ENCODE peak calls at places on chromosomes 11 and 22, in six cellular contexts. One of them, this sample, is unnamed.

GRCh38 chr11:65695459-65696241 is 16.4 kb upstream of the KAT5 start:
- DNase-seq in stimulated activated naive B cell treated with anti-CD40 and anti-IgM and Interleukin-4, amounts not matched to agents 10 μg/mL and 1 μg/mL and 100 μg/mL, for 72 hours: no peak
- DNase-seq in AG10803: no peak
- DNase-seq in cardiac fibroblast: peak
- DNase-seq in psoas muscle: no peak
- DNase-seq in stimulated activated CD4-positive, alpha-beta T cell treated with anti-CD3 and anti-CD28 coated beads, Interleukin-1b, Interleukin-23, amount 100 ng/mL, for 1 hour: no peak
- DNase-seq in this sample: no peak

GRCh38 chr11:112227002-112227401 is 774 bp downstream of the PTS start:
- DNase-seq in stimulated activated naive B cell treated with anti-CD40 and anti-IgM and Interleukin-4, amounts not matched to agents 10 μg/mL and 1 μg/mL and 100 μg/mL, for 72 hours: no peak
- DNase-seq in AG10803: peak
- DNase-seq in cardiac fibroblast: peak
- DNase-seq in psoas muscle: no peak
- DNase-seq in stimulated activated CD4-positive, alpha-beta T cell treated with anti-CD3 and anti-CD28 coated beads, Interleukin-1b, Interleukin-23, amount 100 ng/mL, for 1 hour: no peak
- DNase-seq in this sample: peak

GRCh38 chr11:128888034-128888985 is 2.8 kb upstream of the KCNJ5 start:
- DNase-seq in stimulated activated naive B cell treated with anti-CD40 and anti-IgM and Interleukin-4, amounts not matched to agents 10 μg/mL and 1 μg/mL and 100 μg/mL, for 72 hours: no peak
- DNase-seq in AG10803: no peak
- DNase-seq in cardiac fibroblast: no peak
- DNase-seq in psoas muscle: no peak
- DNase-seq in stimulated activated CD4-positive, alpha-beta T cell treated with anti-CD3 and anti-CD28 coated beads, Interleukin-1b, Interleukin-23, amount 100 ng/mL, for 1 hour: no peak
- DNase-seq in this sample: no peak

GRCh38 chr11:75472081-75472732 is 39.2 kb upstream of the KLHL35 start:
- DNase-seq in stimulated activated naive B cell treated with anti-CD40 and anti-IgM and Interleukin-4, amounts not matched to agents 10 μg/mL and 1 μg/mL and 100 μg/mL, for 72 hours: no peak
- DNase-seq in AG10803: no peak
- DNase-seq in cardiac fibroblast: no peak
- DNase-seq in psoas muscle: no peak
- DNase-seq in stimulated activated CD4-positive, alpha-beta T cell treated with anti-CD3 and anti-CD28 coated beads, Interleukin-1b, Interleukin-23, amount 100 ng/mL, for 1 hour: no peak
- DNase-seq in this sample: no peak

GRCh38 chr11:77424639-77425038 is 49.3 kb downstream of the PAK1 start:
- DNase-seq in stimulated activated naive B cell treated with anti-CD40 and anti-IgM and Interleukin-4, amounts not matched to agents 10 μg/mL and 1 μg/mL and 100 μg/mL, for 72 hours: no peak
- DNase-seq in AG10803: no peak
- DNase-seq in cardiac fibroblast: no peak
- DNase-seq in psoas muscle: no peak
- DNase-seq in stimulated activated CD4-positive, alpha-beta T cell treated with anti-CD3 and anti-CD28 coated beads, Interleukin-1b, Interleukin-23, amount 100 ng/mL, for 1 hour: no peak
- DNase-seq in this sample: no peak

GRCh38 chr11:4030197-4030596 is 64.4 kb upstream of the RRM1 start:
- DNase-seq in stimulated activated naive B cell treated with anti-CD40 and anti-IgM and Interleukin-4, amounts not matched to agents 10 μg/mL and 1 μg/mL and 100 μg/mL, for 72 hours: no peak
- DNase-seq in AG10803: no peak
- DNase-seq in cardiac fibroblast: no peak
- DNase-seq in psoas muscle: no peak
- DNase-seq in stimulated activated CD4-positive, alpha-beta T cell treated with anti-CD3 and anti-CD28 coated beads, Interleukin-1b, Interleukin-23, amount 100 ng/mL, for 1 hour: no peak
- DNase-seq in this sample: no peak

GRCh38 chr22:45680932-45681700 is 9.5 kb downstream of the ATXN10 start:
- DNase-seq in stimulated activated naive B cell treated with anti-CD40 and anti-IgM and Interleukin-4, amounts not matched to agents 10 μg/mL and 1 μg/mL and 100 μg/mL, for 72 hours: no peak
- DNase-seq in AG10803: peak
- DNase-seq in cardiac fibroblast: peak
- DNase-seq in psoas muscle: no peak
- DNase-seq in stimulated activated CD4-positive, alpha-beta T cell treated with anti-CD3 and anti-CD28 coated beads, Interleukin-1b, Interleukin-23, amount 100 ng/mL, for 1 hour: no peak
- DNase-seq in this sample: no peak

GRCh38 chr11:130369141-130369691 is 54.5 kb upstream of the ZBTB44 start:
- DNase-seq in stimulated activated naive B cell treated with anti-CD40 and anti-IgM and Interleukin-4, amounts not matched to agents 10 μg/mL and 1 μg/mL and 100 μg/mL, for 72 hours: no peak
- DNase-seq in AG10803: peak
- DNase-seq in cardiac fibroblast: no peak
- DNase-seq in psoas muscle: peak
- DNase-seq in stimulated activated CD4-positive, alpha-beta T cell treated with anti-CD3 and anti-CD28 coated beads, Interleukin-1b, Interleukin-23, amount 100 ng/mL, for 1 hour: no peak
- DNase-seq in this sample: no peak

GRCh38 chr11:17648528-17648927 is 70.8 kb upstream of the MYOD1 start:
- DNase-seq in stimulated activated naive B cell treated with anti-CD40 and anti-IgM and Interleukin-4, amounts not matched to agents 10 μg/mL and 1 μg/mL and 100 μg/mL, for 72 hours: no peak
- DNase-seq in AG10803: no peak
- DNase-seq in cardiac fibroblast: no peak
- DNase-seq in psoas muscle: no peak
- DNase-seq in stimulated activated CD4-positive, alpha-beta T cell treated with anti-CD3 and anti-CD28 coated beads, Interleukin-1b, Interleukin-23, amount 100 ng/mL, for 1 hour: no peak
- DNase-seq in this sample: no peak

GRCh38 chr11:102656528-102656927 is 31.4 kb upstream of the MMP20 start:
- DNase-seq in stimulated activated naive B cell treated with anti-CD40 and anti-IgM and Interleukin-4, amounts not matched to agents 10 μg/mL and 1 μg/mL and 100 μg/mL, for 72 hours: no peak
- DNase-seq in AG10803: no peak
- DNase-seq in cardiac fibroblast: no peak
- DNase-seq in psoas muscle: no peak
- DNase-seq in stimulated activated CD4-positive, alpha-beta T cell treated with anti-CD3 and anti-CD28 coated beads, Interleukin-1b, Interleukin-23, amount 100 ng/mL, for 1 hour: no peak
- DNase-seq in this sample: no peak

GRCh38 chr11:72519220-72519881 is 85.0 kb upstream of the CLPB start:
- DNase-seq in stimulated activated naive B cell treated with anti-CD40 and anti-IgM and Interleukin-4, amounts not matched to agents 10 μg/mL and 1 μg/mL and 100 μg/mL, for 72 hours: no peak
- DNase-seq in AG10803: peak
- DNase-seq in cardiac fibroblast: no peak
- DNase-seq in psoas muscle: no peak
- DNase-seq in stimulated activated CD4-positive, alpha-beta T cell treated with anti-CD3 and anti-CD28 coated beads, Interleukin-1b, Interleukin-23, amount 100 ng/mL, for 1 hour: no peak
- DNase-seq in this sample: no peak

GRCh38 chr11:11532574-11532973 is 89.2 kb downstream of the GALNT18 start:
- DNase-seq in stimulated activated naive B cell treated with anti-CD40 and anti-IgM and Interleukin-4, amounts not matched to agents 10 μg/mL and 1 μg/mL and 100 μg/mL, for 72 hours: no peak
- DNase-seq in AG10803: no peak
- DNase-seq in cardiac fibroblast: no peak
- DNase-seq in psoas muscle: no peak
- DNase-seq in stimulated activated CD4-positive, alpha-beta T cell treated with anti-CD3 and anti-CD28 coated beads, Interleukin-1b, Interleukin-23, amount 100 ng/mL, for 1 hour: no peak
- DNase-seq in this sample: no peak

GRCh38 chr22:40580631-40581030 is 55.9 kb downstream of the MRTFA start:
- DNase-seq in stimulated activated naive B cell treated with anti-CD40 and anti-IgM and Interleukin-4, amounts not matched to agents 10 μg/mL and 1 μg/mL and 100 μg/mL, for 72 hours: no peak
- DNase-seq in AG10803: no peak
- DNase-seq in cardiac fibroblast: no peak
- DNase-seq in psoas muscle: no peak
- DNase-seq in stimulated activated CD4-positive, alpha-beta T cell treated with anti-CD3 and anti-CD28 coated beads, Interleukin-1b, Interleukin-23, amount 100 ng/mL, for 1 hour: no peak
- DNase-seq in this sample: no peak

GRCh38 chr11:42951266-42951665 is 360.5 kb upstream of the API5 start:
- DNase-seq in stimulated activated naive B cell treated with anti-CD40 and anti-IgM and Interleukin-4, amounts not matched to agents 10 μg/mL and 1 μg/mL and 100 μg/mL, for 72 hours: no peak
- DNase-seq in AG10803: no peak
- DNase-seq in cardiac fibroblast: no peak
- DNase-seq in psoas muscle: no peak
- DNase-seq in stimulated activated CD4-positive, alpha-beta T cell treated with anti-CD3 and anti-CD28 coated beads, Interleukin-1b, Interleukin-23, amount 100 ng/mL, for 1 hour: no peak
- DNase-seq in this sample: no peak

GRCh38 chr22:34781676-34782075 is 284.3 kb upstream of the ISX start:
- DNase-seq in stimulated activated naive B cell treated with anti-CD40 and anti-IgM and Interleukin-4, amounts not matched to agents 10 μg/mL and 1 μg/mL and 100 μg/mL, for 72 hours: no peak
- DNase-seq in AG10803: peak
- DNase-seq in cardiac fibroblast: no peak
- DNase-seq in psoas muscle: no peak
- DNase-seq in stimulated activated CD4-positive, alpha-beta T cell treated with anti-CD3 and anti-CD28 coated beads, Interleukin-1b, Interleukin-23, amount 100 ng/mL, for 1 hour: no peak
- DNase-seq in this sample: no peak

GRCh38 chr11:5280582-5281102 is 10.9 kb upstream of the HBE1 start:
- DNase-seq in stimulated activated naive B cell treated with anti-CD40 and anti-IgM and Interleukin-4, amounts not matched to agents 10 μg/mL and 1 μg/mL and 100 μg/mL, for 72 hours: peak
- DNase-seq in AG10803: peak
- DNase-seq in cardiac fibroblast: peak
- DNase-seq in psoas muscle: peak
- DNase-seq in stimulated activated CD4-positive, alpha-beta T cell treated with anti-CD3 and anti-CD28 coated beads, Interleukin-1b, Interleukin-23, amount 100 ng/mL, for 1 hour: no peak
- DNase-seq in this sample: peak

GRCh38 chr11:111454561-111455192 is 57.5 kb downstream of the BTG4 start:
- DNase-seq in stimulated activated naive B cell treated with anti-CD40 and anti-IgM and Interleukin-4, amounts not matched to agents 10 μg/mL and 1 μg/mL and 100 μg/mL, for 72 hours: no peak
- DNase-seq in AG10803: peak
- DNase-seq in cardiac fibroblast: peak
- DNase-seq in psoas muscle: no peak
- DNase-seq in stimulated activated CD4-positive, alpha-beta T cell treated with anti-CD3 and anti-CD28 coated beads, Interleukin-1b, Interleukin-23, amount 100 ng/mL, for 1 hour: no peak
- DNase-seq in this sample: peak

GRCh38 chr22:43152355-43153071 is 1.2 kb downstream of the TSPO start:
- DNase-seq in stimulated activated naive B cell treated with anti-CD40 and anti-IgM and Interleukin-4, amounts not matched to agents 10 μg/mL and 1 μg/mL and 100 μg/mL, for 72 hours: no peak
- DNase-seq in AG10803: peak
- DNase-seq in cardiac fibroblast: peak
- DNase-seq in psoas muscle: peak
- DNase-seq in stimulated activated CD4-positive, alpha-beta T cell treated with anti-CD3 and anti-CD28 coated beads, Interleukin-1b, Interleukin-23, amount 100 ng/mL, for 1 hour: no peak
- DNase-seq in this sample: peak

GRCh38 chr11:80613630-80614029 is 1172.8 kb upstream of the TENM4 start:
- DNase-seq in stimulated activated naive B cell treated with anti-CD40 and anti-IgM and Interleukin-4, amounts not matched to agents 10 μg/mL and 1 μg/mL and 100 μg/mL, for 72 hours: no peak
- DNase-seq in AG10803: no peak
- DNase-seq in cardiac fibroblast: no peak
- DNase-seq in psoas muscle: no peak
- DNase-seq in stimulated activated CD4-positive, alpha-beta T cell treated with anti-CD3 and anti-CD28 coated beads, Interleukin-1b, Interleukin-23, amount 100 ng/mL, for 1 hour: no peak
- DNase-seq in this sample: no peak

This sample was measured in germinal center.